ENCODE peak calls at places on chromosome 17, in seven cellular contexts. W is GM03348; I is stimulated activated CD4-positive, alpha-beta T cell treated with anti-CD3 and anti-CD28 coated beads, TNF-alpha, amount 100 ng/mL, for 48 hours; C is NCI-H460; T is GM06990; L is A549; K is stimulated activated CD8-positive, alpha-beta memory T cell treated with anti-CD3 and anti-CD28 coated beads, Interleukin-4, amount 100 ng/mL, for 1 hour. S is an unnamed sample.

GRCh38 chr17:3927628-3928010 is 11.4 kb upstream of the P2RX1 start:
- DNase-seq in I (no peak), T (no peak), W (no peak), K (no peak), L (no peak), C (no peak), S (no peak)

GRCh38 chr17:6591599-6592158 is 35.3 kb upstream of the PITPNM3 start:
- DNase-seq in I (no peak), L (peak), C (no peak), W (peak), K (no peak), T (no peak), S (no peak)

GRCh38 chr17:45720386-45720785 is 63.7 kb upstream of the CRHR1 start:
- DNase-seq in T (no peak), L (no peak), W (no peak), K (no peak), C (no peak), I (no peak), S (no peak)

GRCh38 chr17:42153919-42154491 is 784 bp downstream of the RAB5C start:
- DNase-seq in K (no peak), T (no peak), I (no peak), C (no peak), W (peak), L (no peak), S (no peak)

GRCh38 chr17:61467416-61468262 is 15.4 kb downstream of the TBX4 start:
- DNase-seq in C (peak), T (no peak), K (no peak), L (peak), I (no peak), W (peak), S (no peak)

GRCh38 chr17:10337136-10337535 is 35.7 kb downstream of the MYH13 start:
- DNase-seq in K (no peak), W (peak), I (no peak), T (no peak), C (no peak), L (no peak), S (no peak)

GRCh38 chr17:3895354-3895753 is 2.5 kb upstream of the CAMKK1 start:
- DNase-seq in K (no peak), T (no peak), L (no peak), C (no peak), I (no peak), W (no peak), S (no peak)

GRCh38 chr17:82881900-82882714 is 42.3 kb upstream of the ZNF750 start:
- DNase-seq in K (no peak), L (no peak), C (no peak), T (no peak), I (no peak), W (no peak), S (no peak)

GRCh38 chr17:73379814-73380213 is 68.0 kb upstream of the CDC42EP4 start:
- DNase-seq in I (no peak), L (no peak), W (no peak), K (no peak), T (no peak), C (no peak), S (no peak)

S was measured in NCI-H1105 treated with DMSO at 0.1 percent for 48 hours.